ENCODE peak calls at places on chromosomes 16 and 17, in seven cellular contexts. M is GM12891, Q is dermis microvascular lymphatic vessel endothelial cell, F is HEK293T, P is AG09309, D is putamen, T is ACHN. I is an unnamed sample.
A peak's percentile ranks its signal among the peaks of the same experiment; 100 is the strongest.

GRCh38 chr16:27920391-27920891 is 143.1 kb downstream of the GSG1L start:
- DNase-seq in M (no peak), Q (no peak), F (peak; percentile 74), P (no peak), D (peak; percentile 36), T (peak; percentile 25), I (peak; percentile 51)

GRCh38 chr17:72846399-72846798 is 246.1 kb downstream of the SLC39A11 start:
- DNase-seq in M (no peak), Q (no peak), F (no peak), P (no peak), D (no peak), T (no peak), I (no peak)

GRCh38 chr17:73155410-73156165 is 9.2 kb upstream of the SSTR2 start:
- DNase-seq in M (no peak), Q (no peak), F (no peak), P (no peak), D (no peak), T (no peak), I (peak; percentile 52)

GRCh38 chr17:59804910-59805381 is 87.8 kb downstream of the TUBD1 start:
- DNase-seq in M (no peak), Q (no peak), F (no peak), P (no peak), D (no peak), T (peak; percentile 58), I (no peak)

GRCh38 chr17:6753565-6753964 is 2.3 kb upstream of the XAF1 start:
- DNase-seq in M (no peak), Q (peak; percentile 70), F (no peak), P (no peak), D (no peak), T (no peak), I (no peak)

GRCh38 chr17:81324177-81324905 is 29.2 kb upstream of the SLC38A10 start:
- DNase-seq in M (no peak), Q (no peak), F (no peak), P (no peak), D (no peak), T (no peak), I (no peak)

GRCh38 chr17:49845210-49845782 is 2.6 kb downstream of the TAC4 start:
- DNase-seq in M (no peak), Q (no peak), F (no peak), P (no peak), D (no peak), T (no peak), I (no peak)

GRCh38 chr17:38509008-38509771 is 80.9 kb downstream of the ARHGAP23 start:
- DNase-seq in M (peak; percentile 94), Q (peak; percentile 77), F (peak; percentile 76), P (peak; percentile 68), D (peak; percentile 85), T (no peak), I (peak; percentile 88)

GRCh38 chr16:15886078-15886477 is 2.3 kb downstream of the CEP20 start:
- DNase-seq in M (no peak), Q (no peak), F (no peak), P (no peak), D (no peak), T (no peak), I (no peak)

GRCh38 chr16:74100405-74101316 is 196.0 kb upstream of the PSMD7 start:
- DNase-seq in M (no peak), Q (no peak), F (no peak), P (no peak), D (no peak), T (no peak), I (no peak)

GRCh38 chr17:35871415-35871814 is 2.7 kb upstream of the HEATR9 start:
- DNase-seq in M (no peak), Q (peak; percentile 22), F (peak; percentile 12), P (no peak), D (no peak), T (no peak), I (no peak)

GRCh38 chr17:40122944-40123810 is 1.4 kb downstream of the MSL1 start:
- DNase-seq in M (peak; percentile 51), Q (peak; percentile 51), F (peak; percentile 52), P (no peak), D (no peak), T (peak; percentile 49), I (peak; percentile 75)

GRCh38 chr16:25177831-25178688 is 38.7 kb upstream of the AQP8 start:
- DNase-seq in M (no peak), Q (no peak), F (no peak), P (no peak), D (no peak), T (no peak), I (no peak)

GRCh38 chr17:21532763-21533385 is 156.7 kb downstream of the KCNJ12 start:
- DNase-seq in M (no peak), Q (no peak), F (no peak), P (no peak), D (no peak), T (no peak), I (no peak)

GRCh38 chr16:2335286-2335895 is 5.1 kb downstream of the ABCA3 start:
- DNase-seq in M (no peak), Q (no peak), F (no peak), P (no peak), D (no peak), T (no peak), I (no peak)

GRCh38 chr16:68658258-68658973 is 13.3 kb downstream of the CDH3 start:
- DNase-seq in M (no peak), Q (no peak), F (no peak), P (peak; percentile 61), D (no peak), T (peak; percentile 64), I (no peak)

GRCh38 chr16:53689636-53690035 is 14.0 kb downstream of the RPGRIP1L start:
- DNase-seq in M (no peak), Q (no peak), F (no peak), P (no peak), D (no peak), T (no peak), I (no peak)

GRCh38 chr17:63139356-63139755 is 173.3 kb downstream of the TANC2 start:
- DNase-seq in M (no peak), Q (no peak), F (no peak), P (no peak), D (no peak), T (no peak), I (no peak)

GRCh38 chr16:86952769-86953168 is 364.4 kb downstream of the C16orf95 start:
- DNase-seq in M (no peak), Q (no peak), F (no peak), P (no peak), D (no peak), T (peak; percentile 47), I (no peak)

GRCh38 chr17:43701318-43701743 is 39.6 kb upstream of the MEOX1 start:
- DNase-seq in M (peak; percentile 49), Q (no peak), F (no peak), P (peak; percentile 59), D (no peak), T (no peak), I (no peak)

GRCh38 chr17:50848039-50848438 is 12.7 kb downstream of the WFIKKN2 start:
- DNase-seq in M (no peak), Q (no peak), F (no peak), P (no peak), D (no peak), T (no peak), I (no peak)

GRCh38 chr16:1787322-1788094 is 4.7 kb downstream of the NUBP2 start:
- DNase-seq in M (no peak), Q (no peak), F (no peak), P (no peak), D (no peak), T (no peak), I (peak; percentile 3)

GRCh38 chr17:3647251-3647650 is 10.7 kb downstream of the CTNS start:
- DNase-seq in M (no peak), Q (no peak), F (no peak), P (no peak), D (no peak), T (no peak), I (no peak)

GRCh38 chr16:17325744-17326143 is 145.0 kb downstream of the XYLT1 start:
- DNase-seq in M (no peak), Q (peak; percentile 16), F (no peak), P (no peak), D (no peak), T (no peak), I (no peak)

GRCh38 chr17:68509151-68510057 is 2.8 kb upstream of the PRKAR1A start:
- DNase-seq in M (no peak), Q (peak; percentile 92), F (no peak), P (no peak), D (no peak), T (no peak), I (peak; percentile 20)

GRCh38 chr17:49514374-49514738 is 19.3 kb downstream of the NGFR start:
- DNase-seq in M (no peak), Q (no peak), F (peak; percentile 46), P (no peak), D (no peak), T (peak; percentile 39), I (no peak)

GRCh38 chr17:29292071-29292991 is 1.6 kb downstream of the NUFIP2 start:
- DNase-seq in M (peak; percentile 22), Q (peak; percentile 59), F (peak; percentile 21), P (no peak), D (peak; percentile 47), T (peak; percentile 65), I (peak; percentile 63)

GRCh38 chr17:10838682-10839081 is 795 bp upstream of the PIRT start:
- DNase-seq in M (no peak), Q (no peak), F (no peak), P (no peak), D (no peak), T (no peak), I (no peak)

GRCh38 chr16:27879601-27880247 is 183.8 kb downstream of the GSG1L start:
- DNase-seq in M (no peak), Q (no peak), F (no peak), P (no peak), D (no peak), T (no peak), I (no peak)

GRCh38 chr16:89010210-89010925 is 33.4 kb upstream of the CBFA2T3 start:
- DNase-seq in M (no peak), Q (no peak), F (no peak), P (no peak), D (no peak), T (no peak), I (no peak)

GRCh38 chr17:82215095-82215971 is 2.7 kb upstream of the CCDC57 start:
- DNase-seq in M (no peak), Q (no peak), F (no peak), P (no peak), D (no peak), T (no peak), I (no peak)

GRCh38 chr17:66373944-66374817 is 71.8 kb downstream of the PRKCA start:
- DNase-seq in M (no peak), Q (no peak), F (peak; percentile 30), P (no peak), D (peak; percentile 49), T (no peak), I (peak; percentile 14)

GRCh38 chr16:77556203-77556602 is 121.4 kb upstream of the ADAMTS18 start:
- DNase-seq in M (no peak), Q (no peak), F (no peak), P (no peak), D (no peak), T (peak; percentile 65), I (peak; percentile 26)

GRCh38 chr16:89827383-89828198 is 684 bp upstream of the SPIRE2 start:
- DNase-seq in M (no peak), Q (peak; percentile 46), F (no peak), P (peak; percentile 24), D (no peak), T (peak; percentile 82), I (peak; percentile 64)

GRCh38 chr17:18122991-18123753 is 14.6 kb downstream of the MYO15A start:
- DNase-seq in M (no peak), Q (no peak), F (no peak), P (no peak), D (no peak), T (no peak), I (no peak)

GRCh38 chr17:81967533-81968395 is 6.8 kb upstream of the NOTUM start:
- DNase-seq in M (peak; percentile 89), Q (peak; percentile 10), F (no peak), P (no peak), D (peak; percentile 91), T (peak; percentile 26), I (peak; percentile 86)

GRCh38 chr17:4605826-4606225 is 21.5 kb downstream of the SMTNL2 start:
- DNase-seq in M (peak; percentile 23), Q (no peak), F (no peak), P (no peak), D (no peak), T (no peak), I (no peak)